ENCODE peak calls at places on chromosomes 11 and 22, in seven cellular contexts. One of them, this sample, is unnamed.

GRCh38 chr22:26406118-26406517 is 22.9 kb upstream of the ASPHD2 start:
- DNase-seq in amniotic stem cell: no peak
- DNase-seq in hippocampal formation: no peak
- DNase-seq in fibroblast of pulmonary artery: peak; percentile 8
- DNase-seq in T-cell: no peak
- DNase-seq in anterior cingulate cortex: no peak
- DNase-seq in activated CD4-positive, CD25-positive, alpha-beta regulatory T cell: no peak
- DNase-seq in this sample: peak; percentile 27

GRCh38 chr22:31080848-31081649 is at the start of gene SMTN:
- DNase-seq in amniotic stem cell: peak; percentile 79
- DNase-seq in hippocampal formation: peak; percentile 59
- DNase-seq in fibroblast of pulmonary artery: peak; percentile 88
- DNase-seq in T-cell: peak; percentile 85
- DNase-seq in anterior cingulate cortex: peak; percentile 54
- DNase-seq in activated CD4-positive, CD25-positive, alpha-beta regulatory T cell: peak; percentile 76
- DNase-seq in this sample: peak; percentile 84

GRCh38 chr22:39144101-39144815 is 8.2 kb downstream of the CBX7 start:
- DNase-seq in amniotic stem cell: no peak
- DNase-seq in hippocampal formation: no peak
- DNase-seq in fibroblast of pulmonary artery: peak; percentile 29
- DNase-seq in T-cell: peak; percentile 61
- DNase-seq in anterior cingulate cortex: no peak
- DNase-seq in activated CD4-positive, CD25-positive, alpha-beta regulatory T cell: no peak
- DNase-seq in this sample: no peak

GRCh38 chr11:6530848-6531247 is 33.8 kb downstream of the DNHD1 start:
- DNase-seq in amniotic stem cell: no peak
- DNase-seq in hippocampal formation: no peak
- DNase-seq in fibroblast of pulmonary artery: no peak
- DNase-seq in T-cell: no peak
- DNase-seq in anterior cingulate cortex: no peak
- DNase-seq in activated CD4-positive, CD25-positive, alpha-beta regulatory T cell: no peak
- DNase-seq in this sample: no peak

GRCh38 chr11:82682003-82682751 is 51.5 kb downstream of the FAM181B start:
- DNase-seq in amniotic stem cell: peak; percentile 54
- DNase-seq in hippocampal formation: peak; percentile 59
- DNase-seq in fibroblast of pulmonary artery: peak; percentile 82
- DNase-seq in T-cell: no peak
- DNase-seq in anterior cingulate cortex: no peak
- DNase-seq in activated CD4-positive, CD25-positive, alpha-beta regulatory T cell: no peak
- DNase-seq in this sample: peak; percentile 78

GRCh38 chr11:709109-709997 is 3.3 kb downstream of the EPS8L2 start:
- DNase-seq in amniotic stem cell: no peak
- DNase-seq in hippocampal formation: no peak
- DNase-seq in fibroblast of pulmonary artery: no peak
- DNase-seq in T-cell: no peak
- DNase-seq in anterior cingulate cortex: no peak
- DNase-seq in activated CD4-positive, CD25-positive, alpha-beta regulatory T cell: no peak
- DNase-seq in this sample: no peak

GRCh38 chr22:29872145-29872893 is 10.7 kb upstream of the MTMR3 start:
- DNase-seq in amniotic stem cell: no peak
- DNase-seq in hippocampal formation: no peak
- DNase-seq in fibroblast of pulmonary artery: no peak
- DNase-seq in T-cell: no peak
- DNase-seq in anterior cingulate cortex: no peak
- DNase-seq in activated CD4-positive, CD25-positive, alpha-beta regulatory T cell: no peak
- DNase-seq in this sample: no peak

GRCh38 chr11:83007909-83008580 is 63.7 kb downstream of the RAB30 start:
- DNase-seq in amniotic stem cell: no peak
- DNase-seq in hippocampal formation: peak; percentile 66
- DNase-seq in fibroblast of pulmonary artery: peak; percentile 35
- DNase-seq in T-cell: no peak
- DNase-seq in anterior cingulate cortex: no peak
- DNase-seq in activated CD4-positive, CD25-positive, alpha-beta regulatory T cell: no peak
- DNase-seq in this sample: peak; percentile 67

GRCh38 chr11:10480026-10480425 is 25.0 kb downstream of the AMPD3 start:
- DNase-seq in amniotic stem cell: no peak
- DNase-seq in hippocampal formation: no peak
- DNase-seq in fibroblast of pulmonary artery: no peak
- DNase-seq in T-cell: no peak
- DNase-seq in anterior cingulate cortex: no peak
- DNase-seq in activated CD4-positive, CD25-positive, alpha-beta regulatory T cell: no peak
- DNase-seq in this sample: no peak

GRCh38 chr11:60634151-60634550 is 65.3 kb upstream of the MS4A8 start:
- DNase-seq in amniotic stem cell: no peak
- DNase-seq in hippocampal formation: no peak
- DNase-seq in fibroblast of pulmonary artery: no peak
- DNase-seq in T-cell: no peak
- DNase-seq in anterior cingulate cortex: no peak
- DNase-seq in activated CD4-positive, CD25-positive, alpha-beta regulatory T cell: no peak
- DNase-seq in this sample: peak; percentile 25

GRCh38 chr11:7490535-7490934 is 5.2 kb downstream of the OLFML1 start:
- DNase-seq in amniotic stem cell: no peak
- DNase-seq in hippocampal formation: no peak
- DNase-seq in fibroblast of pulmonary artery: no peak
- DNase-seq in T-cell: no peak
- DNase-seq in anterior cingulate cortex: no peak
- DNase-seq in activated CD4-positive, CD25-positive, alpha-beta regulatory T cell: no peak
- DNase-seq in this sample: no peak

GRCh38 chr22:36819112-36819511 is 2.3 kb upstream of the PVALB start:
- DNase-seq in amniotic stem cell: no peak
- DNase-seq in hippocampal formation: no peak
- DNase-seq in fibroblast of pulmonary artery: no peak
- DNase-seq in T-cell: no peak
- DNase-seq in anterior cingulate cortex: no peak
- DNase-seq in activated CD4-positive, CD25-positive, alpha-beta regulatory T cell: no peak
- DNase-seq in this sample: no peak

This sample was measured in K562.